ENCODE peak calls at places on chromosomes 2 and 18, in nine cellular contexts. Q is DND-41, Y is Peyer's patch, A is IMR-90, D is GM12878, C is HCT116, X is hepatocyte, O is psoas muscle, U is H9. R is an unnamed sample.

GRCh38 chr2:9773905-9774239 is 69.4 kb upstream of the TAF1B start:
- DNase-seq in D (no peak), O (no peak), U (no peak), Y (no peak), C (no peak), X (no peak), Q (no peak), A (no peak), R (no peak)

GRCh38 chr2:13550832-13551231 is 834.1 kb downstream of the TRIB2 start:
- DNase-seq in O (no peak), U (no peak), Y (no peak), A (no peak), C (no peak), D (no peak), X (no peak), Q (no peak), R (no peak)

GRCh38 chr2:96347395-96347794 is 11.8 kb downstream of the NCAPH start:
- DNase-seq in Q (no peak), C (no peak), X (no peak), A (no peak), D (no peak), U (no peak), O (no peak), Y (no peak), R (no peak)

GRCh38 chr18:10139783-10140410 is 226.1 kb downstream of the VAPA start:
- DNase-seq in U (no peak), Y (no peak), C (no peak), A (peak; percentile 78), O (no peak), D (no peak), X (peak; percentile 49), Q (no peak), R (no peak)

GRCh38 chr2:200763422-200763821 is 48.3 kb upstream of the BZW1 start:
- DNase-seq in D (no peak), A (peak; percentile 69), Y (no peak), U (no peak), X (no peak), O (no peak), C (no peak), Q (no peak), R (no peak)

GRCh38 chr2:144364988-144365738 is 154.8 kb downstream of the ZEB2 start:
- DNase-seq in X (no peak), A (peak; percentile 72), C (no peak), D (peak; percentile 40), U (no peak), Y (no peak), O (no peak), Q (no peak), R (no peak)

GRCh38 chr18:61699397-61700090 is 193.3 kb downstream of the RNF152 start:
- DNase-seq in A (no peak), Q (no peak), C (no peak), Y (no peak), X (no peak), U (no peak), O (no peak), D (no peak), R (no peak)

GRCh38 chr2:154338359-154338967 is 360.0 kb upstream of the KCNJ3 start:
- DNase-seq in Y (no peak), U (peak; percentile 43), D (no peak), O (no peak), A (no peak), C (no peak), X (no peak), Q (no peak), R (no peak)

GRCh38 chr2:232506713-232507112 is 13.5 kb upstream of the PRSS56 start:
- DNase-seq in Y (no peak), D (no peak), O (no peak), Q (no peak), A (no peak), C (no peak), X (no peak), U (no peak), R (no peak)

GRCh38 chr18:13245481-13246000 is 27.0 kb downstream of the LDLRAD4 start:
- DNase-seq in Y (peak; percentile 56), Q (no peak), D (no peak), U (no peak), O (no peak), C (no peak), A (no peak), X (no peak), R (no peak)

GRCh38 chr18:27136208-27136535 is 48.9 kb downstream of the CHST9 start:
- DNase-seq in A (no peak), U (peak; percentile 71), D (no peak), X (peak; percentile 32), Y (no peak), C (no peak), Q (no peak), O (no peak), R (no peak)

GRCh38 chr2:224775638-224776037 is 59.5 kb upstream of the CCDC195 start:
- DNase-seq in A (no peak), Q (no peak), D (no peak), O (no peak), U (no peak), X (no peak), Y (no peak), C (no peak), R (no peak)

GRCh38 chr2:227503433-227504406 is 31.8 kb downstream of the AGFG1 start:
- DNase-seq in Y (no peak), U (no peak), O (peak; percentile 37), D (no peak), A (peak; percentile 57), Q (no peak), C (peak; percentile 84), X (peak; percentile 8), R (peak; percentile 82)

GRCh38 chr2:32812316-32812715 is 134.4 kb upstream of the LTBP1 start:
- DNase-seq in Y (no peak), X (no peak), U (no peak), D (no peak), A (peak; percentile 29), Q (no peak), O (no peak), C (no peak), R (no peak)

GRCh38 chr2:172021955-172022354 is 22.2 kb downstream of the METAP1D start:
- DNase-seq in Y (no peak), D (no peak), U (no peak), A (peak; percentile 37), Q (no peak), O (no peak), C (no peak), X (no peak), R (no peak)

DNA sequence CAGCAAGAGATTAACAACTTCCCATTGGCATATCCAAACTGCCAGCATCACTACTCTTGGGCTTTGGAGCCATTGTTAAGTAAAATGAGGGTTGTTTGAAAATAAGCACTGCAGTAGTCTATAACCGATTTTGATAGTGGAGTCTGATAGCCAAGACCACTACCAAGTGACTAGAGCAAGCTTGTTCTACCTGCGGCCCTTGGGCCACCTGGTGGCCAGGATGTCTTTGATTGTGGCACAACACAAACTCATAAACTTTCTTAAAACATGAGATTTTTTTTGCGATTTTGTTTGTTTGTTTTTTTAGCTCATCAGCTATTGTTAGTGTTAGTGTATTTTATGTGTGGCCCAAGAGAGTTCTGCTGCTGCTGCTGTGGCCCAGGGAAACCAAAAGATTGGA is 11.0 kb downstream of the UBE2E3 start:
- DNase-seq in U (no peak), D (no peak), O (no peak), C (no peak), Q (no peak), X (no peak), Y (no peak), A (no peak), R (no peak)
- TF ChIP-seq CTCF in U (peak; percentile 52), D (peak; percentile 16), O (no peak), C (peak; percentile 7), Q (no peak), X (no peak), Y (no peak), A (no peak), R (no peak)

GRCh38 chr2:128408349-128409305 is 90.0 kb upstream of the HS6ST1 start:
- DNase-seq in X (no peak), C (no peak), O (no peak), U (no peak), Y (no peak), A (peak; percentile 86), D (no peak), Q (peak; percentile 9), R (peak; percentile 59)
- H3K27ac ChIP-seq in X (peak overlapping the region; percentile 22), C (no peak overlapping the region), O (no peak overlapping the region), U (no peak overlapping the region), Y (no peak overlapping the region), A (peak overlapping the region; percentile 53), D (no peak overlapping the region), Q (peak overlapping the region; percentile 55), R (no peak overlapping the region)

GRCh38 chr2:101113441-101114267 is 37.5 kb downstream of the TBC1D8 start:
- DNase-seq in C (peak; percentile 51), Y (no peak), A (peak; percentile 24), X (peak; percentile 41), U (peak; percentile 51), Q (peak; percentile 26), D (no peak), O (no peak), R (no peak)
- H3K4me1 ChIP-seq in C (peaks cover 72% of the 10 kb centered on the region), Y (no peaks in the 10 kb centered on the region), A (peaks cover 7% of the 10 kb centered on the region), X (peaks cover 33% of the 10 kb centered on the region), U (peaks cover 35% of the 10 kb centered on the region), Q (peaks cover 70% of the 10 kb centered on the region), D (peaks cover 18% of the 10 kb centered on the region), O (peaks cover 81% of the 10 kb centered on the region), R (peaks cover 13% of the 10 kb centered on the region)

GRCh38 chr2:26922638-26923466 is 47.6 kb upstream of the MAPRE3 start:
- DNase-seq in Y (no peak), A (peak; percentile 6), C (peak; percentile 47), U (peak; percentile 78), D (no peak), X (peak; percentile 73), O (peak; percentile 34), Q (peak; percentile 52), R (no peak)
- TF ChIP-seq CTCF in Y (peak; percentile 36), A (peak; percentile 30), C (peak; percentile 74), U (peak; percentile 78), D (peak; percentile 76), X (peak; percentile 51), O (peak; percentile 64), Q (peak; percentile 68), R (peak; percentile 41)

GRCh38 chr18:28736223-28736622 is 559.3 kb upstream of the CDH2 start:
- DNase-seq in D (no peak), C (no peak), U (no peak), Y (no peak), X (no peak), O (no peak), Q (no peak), A (no peak), R (no peak)
- H3K27ac ChIP-seq in D (no peak overlapping the region), C (no peak overlapping the region), U (no peak overlapping the region), Y (no peak overlapping the region), X (no peak overlapping the region), O (no peak overlapping the region), Q (no peak overlapping the region), A (no peak overlapping the region), R (peak overlapping the region; percentile 72)

R was measured in ascending aorta.